ENCODE peak calls at places on chromosomes 5 and 9, in eight cellular contexts. E is sigmoid colon; Z is ovary; X is CD8-positive, alpha-beta memory T cell; J is neuronal stem cell; Q is uterus; K is IMR-90; W is suprapubic skin. N is an unnamed sample.

GRCh38 chr9:9222730-9223129 is 1390.1 kb downstream of the PTPRD start:
- DNase-seq in Q (no peak), X (no peak), K (no peak), J (no peak), W (no peak), E (no peak), Z (no peak), N (no peak)

GRCh38 chr9:91884746-91885687 is 65.0 kb downstream of the ROR2 start:
- DNase-seq in W (no peak), Q (no peak), Z (no peak), J (peak; percentile 81), E (no peak), K (peak; percentile 55), X (no peak), N (no peak)

GRCh38 chr9:96047116-96047639 is 171.7 kb downstream of the ERCC6L2 start:
- DNase-seq in J (no peak), K (no peak), Q (no peak), X (no peak), E (no peak), W (no peak), Z (no peak), N (no peak)

GRCh38 chr5:103327451-103327850 is 68.9 kb downstream of the MACIR start:
- DNase-seq in E (no peak), Z (no peak), J (no peak), K (no peak), Q (no peak), W (no peak), X (no peak), N (no peak)

GRCh38 chr9:79902937-79903600 is 331.3 kb downstream of the TLE4 start:
- DNase-seq in J (no peak), W (no peak), Q (no peak), X (no peak), Z (no peak), K (no peak), E (no peak), N (no peak)

GRCh38 chr5:106921567-106921966 is 749.2 kb downstream of the EFNA5 start:
- DNase-seq in Q (no peak), E (no peak), K (no peak), Z (no peak), W (no peak), J (no peak), X (no peak), N (no peak)

GRCh38 chr5:149072791-149073190 is 9.9 kb upstream of the SH3TC2 start:
- DNase-seq in K (no peak), X (no peak), E (no peak), Z (no peak), J (no peak), Q (no peak), W (no peak), N (no peak)

GRCh38 chr5:87020099-87020934 is 247.4 kb upstream of the RASA1 start:
- DNase-seq in J (peak; percentile 11), W (peak; percentile 55), X (no peak), Z (no peak), K (peak; percentile 16), Q (no peak), E (no peak), N (no peak)

GRCh38 chr9:108634164-108634563 is 221.6 kb downstream of the ACTL7B start:
- DNase-seq in K (no peak), Q (no peak), W (no peak), X (no peak), E (no peak), Z (no peak), J (no peak), N (no peak)

GRCh38 chr5:116303810-116304209 is 219.0 kb downstream of the COMMD10 start:
- DNase-seq in K (no peak), J (no peak), E (no peak), Q (no peak), Z (no peak), W (no peak), X (no peak), N (no peak)

GRCh38 chr5:10702911-10703491 is 58.0 kb downstream of the DAP start:
- DNase-seq in E (no peak), J (no peak), X (no peak), Q (peak; percentile 43), K (peak; percentile 80), W (no peak), Z (no peak), N (no peak)

GRCh38 chr5:114407783-114408182 is 45.9 kb downstream of the KCNN2 start:
- DNase-seq in Q (no peak), Z (no peak), J (no peak), X (no peak), E (no peak), W (no peak), K (no peak), N (no peak)

GRCh38 chr5:132830436-132831094 is at the start of gene SHROOM1:
- DNase-seq in E (no peak), Q (peak; percentile 59), K (peak; percentile 27), X (no peak), W (peak; percentile 68), J (no peak), Z (peak; percentile 51), N (no peak)

GRCh38 chr5:73564644-73565165 is 734 bp downstream of the ANKRA2 start:
- DNase-seq in J (no peak), X (no peak), K (no peak), E (no peak), Z (no peak), Q (no peak), W (no peak), N (no peak)

GRCh38 chr9:23537192-23538059 is 288.6 kb downstream of the ELAVL2 start:
- DNase-seq in W (no peak), K (no peak), J (peak; percentile 38), Q (no peak), E (no peak), X (no peak), Z (no peak), N (no peak)

GRCh38 chr5:107950774-107951173 is 280.0 kb upstream of the EFNA5 start:
- DNase-seq in Q (no peak), Z (no peak), J (no peak), K (no peak), W (no peak), X (no peak), E (no peak), N (no peak)

GRCh38 chr5:134604908-134605307 is 27.7 kb downstream of the SAR1B start:
- DNase-seq in K (no peak), Z (no peak), W (no peak), X (no peak), Q (no peak), J (no peak), E (no peak), N (no peak)
- H3K36me3 ChIP-seq in K (peaks cover 30% of the 10 kb centered on the region), Z (no peaks in the 10 kb centered on the region), W (peaks cover 73% of the 10 kb centered on the region), X (peaks cover 44% of the 10 kb centered on the region), Q (no peaks in the 10 kb centered on the region), J (peaks cover 67% of the 10 kb centered on the region), E (peaks cover 24% of the 10 kb centered on the region), N (peaks cover 41% of the 10 kb centered on the region)

GRCh38 chr5:146041180-146041789 is 64.1 kb downstream of the PLAC8L1 start:
- DNase-seq in K (no peak), Z (no peak), E (no peak), X (no peak), Q (no peak), W (no peak), J (no peak), N (no peak)

GRCh38 chr5:146040559-146040958 is 64.8 kb downstream of the PLAC8L1 start:
- DNase-seq in K (no peak), W (no peak), Z (no peak), J (no peak), X (no peak), E (no peak), Q (no peak), N (no peak)

GRCh38 chr5:146047396-146047795 is 58.0 kb downstream of the PLAC8L1 start:
- DNase-seq in E (no peak), X (no peak), Q (no peak), W (no peak), K (no peak), J (no peak), Z (no peak), N (no peak)

GRCh38 chr5:146042628-146043279 is 62.6 kb downstream of the PLAC8L1 start:
- DNase-seq in Q (no peak), X (no peak), W (no peak), K (peak; percentile 80), Z (no peak), J (no peak), E (no peak), N (no peak)

DNA sequence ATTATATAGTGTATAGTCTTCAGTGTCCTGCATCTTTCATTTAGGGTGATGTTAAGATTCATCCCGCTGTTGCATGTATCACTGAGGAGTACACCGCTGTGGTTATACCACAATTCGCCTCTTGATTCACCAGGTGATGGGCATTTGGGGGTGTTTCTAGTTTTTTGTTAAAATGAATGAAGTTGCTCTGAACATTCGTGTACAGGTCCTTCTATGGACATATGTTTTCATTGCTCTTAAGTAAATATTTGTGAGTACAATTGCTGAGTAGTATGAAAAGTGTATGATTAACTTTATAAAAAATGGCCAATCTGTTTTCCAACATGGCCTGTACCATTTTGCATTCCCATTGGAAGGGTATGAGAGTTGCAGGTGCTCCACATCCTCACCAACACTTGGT is 61.7 kb downstream of the PLAC8L1 start:
- DNase-seq in X (no peak), J (no peak), W (no peak), K (no peak), Q (no peak), E (no peak), Z (no peak), N (no peak)
- H3K4me1 ChIP-seq in X (no peaks in the 10 kb centered on the region), J (no peaks in the 10 kb centered on the region), W (peaks cover 37% of the 10 kb centered on the region), K (peaks cover 7% of the 10 kb centered on the region), Q (no peaks in the 10 kb centered on the region), E (no peaks in the 10 kb centered on the region), Z (no peaks in the 10 kb centered on the region), N (no peaks in the 10 kb centered on the region)

DNA sequence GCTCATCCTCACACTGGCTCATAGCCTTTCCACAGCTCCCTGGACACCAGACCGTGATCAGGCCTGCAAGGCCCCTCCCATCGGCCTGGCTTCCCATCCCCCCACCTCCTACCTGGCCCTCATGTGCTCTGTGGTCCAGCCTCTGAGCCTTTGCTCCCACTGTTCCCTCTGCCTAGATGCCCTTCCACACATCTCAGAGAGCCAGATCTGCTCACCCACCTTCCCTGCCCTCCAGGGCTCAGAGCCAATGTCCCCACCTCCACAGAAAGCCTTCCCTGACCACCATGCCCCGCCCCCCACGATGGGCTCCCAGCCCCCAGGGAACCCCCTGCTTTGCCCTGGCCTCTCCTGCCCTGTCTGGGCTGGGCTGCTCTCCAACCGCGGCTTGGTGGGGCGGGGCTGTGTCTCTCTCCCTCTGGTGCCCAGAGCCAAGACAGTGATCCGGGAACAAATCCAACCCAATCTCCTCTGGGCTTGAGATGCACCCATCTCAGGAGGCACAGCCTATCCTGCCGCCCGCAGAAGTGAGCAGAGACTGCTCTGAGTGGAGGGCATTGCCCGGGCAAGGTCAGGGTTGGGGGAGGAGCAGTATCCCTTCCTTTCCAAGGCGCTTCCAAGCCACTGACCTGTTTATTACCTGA is 1.6 kb downstream of the NINJ1 start:
- DNase-seq in K (no peak), E (peak; percentile 96), J (no peak), Z (peak; percentile 90), X (no peak), W (peak; percentile 86), Q (peak; percentile 81), N (no peak)
- H3K4me3 ChIP-seq in K (peak overlapping the region; percentile 82), E (peak overlapping the region; percentile 89), J (no peak overlapping the region), Z (peak overlapping the region; percentile 76), X (peak overlapping the region; percentile 80), W (peak overlapping the region; percentile 82), Q (peak overlapping the region; percentile 75), N (peak overlapping the region; percentile 94)

DNA sequence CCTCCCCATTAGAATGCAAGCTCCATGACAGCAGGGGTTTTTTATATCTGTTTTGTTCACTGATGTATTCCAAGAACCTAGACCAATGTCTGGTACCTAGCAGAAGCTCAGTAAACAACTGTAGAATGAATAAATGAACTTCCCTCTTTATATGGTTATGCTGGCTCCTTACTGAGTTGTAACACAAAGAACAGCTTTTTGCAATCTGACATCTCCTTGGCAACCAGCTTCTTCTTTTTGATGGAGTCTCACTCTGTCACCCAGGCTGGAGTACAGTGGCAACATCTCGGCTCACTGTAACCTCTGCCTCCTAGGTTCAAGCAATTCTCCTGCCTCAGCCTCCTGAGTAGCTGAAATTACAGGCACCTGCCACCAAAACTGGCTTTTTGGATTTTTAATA is 13.6 kb downstream of the TRMO start:
- DNase-seq in J (no peak), K (no peak), Q (no peak), E (no peak), W (no peak), X (no peak), Z (no peak), N (no peak)
- H3K36me3 ChIP-seq in J (peaks cover 53% of the 10 kb centered on the region), K (peaks cover 21% of the 10 kb centered on the region), Q (no peaks in the 10 kb centered on the region), E (peaks cover 41% of the 10 kb centered on the region), W (peaks cover 67% of the 10 kb centered on the region), X (peaks cover 38% of the 10 kb centered on the region), Z (no peaks in the 10 kb centered on the region), N (peaks cover 44% of the 10 kb centered on the region)

N was measured in effector memory CD4-positive, alpha-beta T cell.